ENCODE peak calls at places on chromosomes 2 and 18, in four cellular contexts. K is SK-N-SH, O is AG04450, U is transverse colon. L is an unnamed sample.
A peak's percentile ranks its signal among the peaks of the same experiment; 100 is the strongest.

GRCh38 chr2:57407742-57408343 is 638.8 kb upstream of the VRK2 start:
- DNase-seq in K (no peak), O (no peak), U (no peak), L (no peak)

GRCh38 chr2:10204326-10205200 is 82.0 kb downstream of the RRM2 start:
- DNase-seq in K (peak; percentile 85), O (no peak), U (no peak), L (no peak)

GRCh38 chr2:144159264-144159663 is 360.7 kb downstream of the ZEB2 start:
- DNase-seq in K (no peak), O (no peak), U (no peak), L (no peak)

GRCh38 chr18:49460958-49461601 is 635 bp upstream of the DYM start:
- DNase-seq in K (no peak), O (no peak), U (no peak), L (no peak)

GRCh38 chr18:22503803-22504202 is 86.1 kb upstream of the CTAGE1 start:
- DNase-seq in K (no peak), O (peak; percentile 96), U (no peak), L (no peak)

GRCh38 chr2:240926516-240927389 is 20.6 kb downstream of the CROCC2 start:
- DNase-seq in K (peak; percentile 69), O (no peak), U (peak; percentile 8), L (no peak)

GRCh38 chr2:70069049-70069448 is 18.2 kb upstream of the PCBP1 start:
- DNase-seq in K (no peak), O (no peak), U (peak; percentile 70), L (no peak)

GRCh38 chr2:42089340-42089925 is 41.6 kb downstream of the PKDCC start:
- DNase-seq in K (peak; percentile 64), O (no peak), U (peak; percentile 69), L (no peak)

GRCh38 chr18:39594206-39594605 is 2028.6 kb upstream of the CELF4 start:
- DNase-seq in K (no peak), O (no peak), U (no peak), L (no peak)

GRCh38 chr2:98768765-98769476 is 38.0 kb upstream of the MGAT4A start:
- DNase-seq in K (no peak), O (no peak), U (no peak), L (no peak)

GRCh38 chr2:128775064-128775347 is 456.3 kb upstream of the HS6ST1 start:
- DNase-seq in K (no peak), O (no peak), U (no peak), L (no peak)

GRCh38 chr2:109238580-109238979 is 109.6 kb downstream of the SH3RF3 start:
- DNase-seq in K (no peak), O (peak; percentile 74), U (peak; percentile 47), L (no peak)

GRCh38 chr2:187215576-187216240 is 232.3 kb downstream of the CALCRL start:
- DNase-seq in K (no peak), O (no peak), U (no peak), L (no peak)

GRCh38 chr2:9686061-9686460 is 55.3 kb upstream of the YWHAQ start:
- DNase-seq in K (no peak), O (no peak), U (no peak), L (no peak)

GRCh38 chr2:234840336-234840735 is 111.5 kb upstream of the SH3BP4 start:
- DNase-seq in K (no peak), O (peak; percentile 93), U (peak; percentile 9), L (peak; percentile 88)

GRCh38 chr18:55857961-55858360 is 270.0 kb upstream of the TCF4 start:
- DNase-seq in K (no peak), O (no peak), U (no peak), L (no peak)

GRCh38 chr2:224146356-224147160 is 107.5 kb upstream of the SERPINE2 start:
- DNase-seq in K (no peak), O (no peak), U (peak; percentile 23), L (no peak)

GRCh38 chr2:77640924-77641323 is 118.7 kb upstream of the LRRTM4 start:
- DNase-seq in K (no peak), O (no peak), U (no peak), L (no peak)

GRCh38 chr2:40395169-40396023 is 56.5 kb downstream of the SLC8A1 start:
- DNase-seq in K (peak; percentile 12), O (no peak), U (no peak), L (no peak)

GRCh38 chr2:233098615-233099014 is 38.5 kb downstream of the INPP5D start:
- DNase-seq in K (peak; percentile 60), O (no peak), U (no peak), L (no peak)

GRCh38 chr2:229701062-229701461 is 13.3 kb downstream of the DNER start:
- DNase-seq in K (no peak), O (no peak), U (no peak), L (no peak)

GRCh38 chr2:219282375-219282774 is 3.2 kb downstream of the DNAJB2 start:
- DNase-seq in K (no peak), O (no peak), U (no peak), L (no peak)

GRCh38 chr2:216554755-216555154 is 56.1 kb downstream of the RPL37A start:
- DNase-seq in K (no peak), O (no peak), U (no peak), L (no peak)

GRCh38 chr2:109066501-109066900 is 62.5 kb upstream of the SH3RF3 start:
- DNase-seq in K (no peak), O (no peak), U (no peak), L (no peak)

GRCh38 chr2:75098856-75099255 is 100.5 kb downstream of the TACR1 start:
- DNase-seq in K (peak; percentile 14), O (no peak), U (no peak), L (no peak)

GRCh38 chr2:68115965-68116364 is 41.7 kb upstream of the PNO1 start:
- DNase-seq in K (no peak), O (no peak), U (no peak), L (no peak)

GRCh38 chr2:68104111-68104835 is 41.5 kb upstream of the C1D start:
- DNase-seq in K (no peak), O (no peak), U (no peak), L (no peak)

GRCh38 chr2:68107475-68107874 is 44.7 kb upstream of the C1D start:
- DNase-seq in K (no peak), O (no peak), U (no peak), L (no peak)

GRCh38 chr2:68108116-68108515 is 45.3 kb upstream of the C1D start:
- DNase-seq in K (no peak), O (no peak), U (no peak), L (no peak)

DNA sequence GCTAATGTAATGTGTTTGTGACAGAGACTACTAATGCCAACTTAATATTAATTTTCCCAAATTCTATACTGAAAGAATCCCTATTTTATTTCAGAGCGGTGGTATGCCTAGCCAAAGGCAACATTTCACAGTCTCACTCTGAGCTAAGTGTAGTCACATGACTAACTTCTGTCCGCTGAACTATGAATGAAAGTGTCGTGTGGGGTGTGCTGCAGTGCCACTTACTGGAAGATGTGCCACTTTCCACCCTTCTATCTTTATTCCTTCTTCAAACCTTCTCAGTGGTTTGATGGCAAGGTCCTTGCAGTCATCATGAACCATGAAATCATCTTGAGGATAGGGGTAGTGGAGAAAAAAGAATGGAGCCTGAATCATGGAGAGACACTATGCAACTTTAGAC is 47.3 kb upstream of the C1D start:
- DNase-seq in K (no peak), O (no peak), U (no peak), L (no peak)
- TF ChIP-seq CTCF in K (no peak), O (no peak), U (no peak), L (peak; percentile 20)

GRCh38 chr18:34222025-34222395 is 2.7 kb downstream of the NOL4 start:
- DNase-seq in K (peak; percentile 41), O (no peak), U (no peak), L (no peak)
- H3K4me3 ChIP-seq in K (peak overlapping the region; percentile 63), O (no peak overlapping the region), U (peak overlapping the region; percentile 35), L (peak overlapping the region; percentile 53)

DNA sequence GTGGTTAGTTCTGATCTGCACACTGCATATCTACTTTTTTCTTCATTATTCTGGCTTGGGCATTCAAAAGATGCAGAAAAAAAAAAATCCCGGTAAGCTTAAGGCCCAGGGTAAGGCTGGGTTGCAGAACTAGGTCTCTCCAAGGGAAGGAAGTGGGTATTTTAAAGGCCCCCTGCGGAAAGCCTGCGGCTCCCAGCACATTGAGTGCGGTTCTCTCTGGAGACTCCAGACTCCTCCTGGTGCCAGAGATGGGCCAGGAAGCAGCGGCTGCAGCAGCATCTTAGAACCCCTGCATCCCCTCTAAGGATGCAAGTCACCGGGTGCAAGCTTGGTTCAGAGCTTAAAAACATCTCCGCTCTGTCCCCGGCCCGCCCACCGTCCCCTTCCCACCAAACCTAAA is 49.5 kb downstream of the TGIF1 start:
- DNase-seq in K (peak; percentile 55), O (no peak), U (no peak), L (no peak)
- TF ChIP-seq CTCF in K (no peak), O (peak; percentile 20), U (no peak), L (no peak)

GRCh38 chr2:178275600-178275999 is 81.3 kb downstream of the OSBPL6 start:
- DNase-seq in K (no peak), O (no peak), U (no peak), L (no peak)

GRCh38 chr2:178279142-178279541 is 84.8 kb downstream of the OSBPL6 start:
- DNase-seq in K (no peak), O (peak; percentile 59), U (no peak), L (peak; percentile 83)

GRCh38 chr2:178280261-178280852 is 86.0 kb downstream of the OSBPL6 start:
- DNase-seq in K (peak; percentile 46), O (no peak), U (no peak), L (no peak)

GRCh38 chr2:178279636-178280035 is 85.3 kb downstream of the OSBPL6 start:
- DNase-seq in K (no peak), O (no peak), U (no peak), L (no peak)

DNA sequence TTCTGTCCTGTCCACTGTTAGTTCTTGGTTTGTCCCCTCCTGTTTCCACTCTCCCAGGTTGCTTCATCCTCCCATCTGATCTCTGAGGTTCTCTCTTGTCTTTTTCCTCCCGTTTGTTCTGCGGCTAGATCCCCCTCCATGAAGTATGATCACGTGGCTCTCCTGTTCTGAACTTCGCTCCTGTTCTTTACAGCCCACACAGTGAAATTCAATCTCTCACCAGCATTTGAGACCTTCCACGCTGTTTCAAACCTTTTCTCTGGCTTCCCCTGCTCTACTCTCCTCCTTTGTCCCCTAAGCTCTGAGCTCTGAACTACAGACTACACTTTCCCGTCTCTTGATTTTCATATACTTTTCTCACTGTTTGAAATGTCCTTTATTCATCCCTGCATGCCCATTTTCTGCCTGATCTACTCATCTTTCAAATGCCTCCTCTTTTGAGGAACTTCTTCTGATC is 83.5 kb downstream of the OSBPL6 start:
- DNase-seq in K (no peak), O (no peak), U (no peak), L (no peak)
- H3K4me3 ChIP-seq in K (no peak overlapping the region), O (no peak overlapping the region), U (no peak overlapping the region), L (peak overlapping the region; percentile 30)

L was measured in epithelial cell of proximal tubule.